ENCODE peak calls at places on chromosomes 4 and X, in five cellular contexts. One of them, this sample, is unnamed.

GRCh38 chr4:145481164-145481941 is at the start of gene SMAD1:
- DNase-seq in thoracic aorta: peak
- DNase-seq in WTC11: peak
- DNase-seq in brain microvascular endothelial cell: peak
- DNase-seq in left ventricle myocardium inferior: peak
- DNase-seq in this sample: peak

GRCh38 chr4:17030543-17030942 is 132.1 kb upstream of the LDB2 start:
- DNase-seq in thoracic aorta: no peak
- DNase-seq in WTC11: no peak
- DNase-seq in brain microvascular endothelial cell: peak
- DNase-seq in left ventricle myocardium inferior: no peak
- DNase-seq in this sample: no peak

GRCh38 chr4:136713140-136713539 is 819.2 kb downstream of the PCDH18 start:
- DNase-seq in thoracic aorta: no peak
- DNase-seq in WTC11: no peak
- DNase-seq in brain microvascular endothelial cell: peak
- DNase-seq in left ventricle myocardium inferior: no peak
- DNase-seq in this sample: no peak

GRCh38 chr4:25321703-25322102 is 9.1 kb downstream of the ZCCHC4 start:
- DNase-seq in thoracic aorta: no peak
- DNase-seq in WTC11: no peak
- DNase-seq in brain microvascular endothelial cell: no peak
- DNase-seq in left ventricle myocardium inferior: no peak
- DNase-seq in this sample: no peak

GRCh38 chr4:7193040-7193958 is 961 bp downstream of the SORCS2 start:
- DNase-seq in thoracic aorta: no peak
- DNase-seq in WTC11: no peak
- DNase-seq in brain microvascular endothelial cell: no peak
- DNase-seq in left ventricle myocardium inferior: no peak
- DNase-seq in this sample: peak

GRCh38 chrX:15761564-15762191 is 23.6 kb downstream of the CA5B start:
- DNase-seq in thoracic aorta: no peak
- DNase-seq in WTC11: peak
- DNase-seq in brain microvascular endothelial cell: peak
- DNase-seq in left ventricle myocardium inferior: no peak
- DNase-seq in this sample: peak

GRCh38 chr4:84681488-84682274 is 98.8 kb downstream of the CDS1 start:
- DNase-seq in thoracic aorta: no peak
- DNase-seq in WTC11: no peak
- DNase-seq in brain microvascular endothelial cell: peak
- DNase-seq in left ventricle myocardium inferior: no peak
- DNase-seq in this sample: no peak

GRCh38 chrX:50100188-50100587 is 100.6 kb downstream of the AKAP4 start:
- DNase-seq in thoracic aorta: no peak
- DNase-seq in WTC11: no peak
- DNase-seq in brain microvascular endothelial cell: no peak
- DNase-seq in left ventricle myocardium inferior: no peak
- DNase-seq in this sample: peak

GRCh38 chr4:68858039-68858438 is 42.2 kb downstream of the UGT2B10 start:
- DNase-seq in thoracic aorta: no peak
- DNase-seq in WTC11: no peak
- DNase-seq in brain microvascular endothelial cell: no peak
- DNase-seq in left ventricle myocardium inferior: no peak
- DNase-seq in this sample: no peak

GRCh38 chrX:78658851-78659744 is at the start of gene RTL3:
- DNase-seq in thoracic aorta: no peak
- DNase-seq in WTC11: no peak
- DNase-seq in brain microvascular endothelial cell: peak
- DNase-seq in left ventricle myocardium inferior: no peak
- DNase-seq in this sample: no peak

GRCh38 chr4:154119317-154119716 is 330.4 kb upstream of the SFRP2 start:
- DNase-seq in thoracic aorta: no peak
- DNase-seq in WTC11: peak
- DNase-seq in brain microvascular endothelial cell: peak
- DNase-seq in left ventricle myocardium inferior: no peak
- DNase-seq in this sample: no peak

GRCh38 chrX:140292188-140292587 is 212.7 kb downstream of the SOX3 start:
- DNase-seq in thoracic aorta: no peak
- DNase-seq in WTC11: no peak
- DNase-seq in brain microvascular endothelial cell: no peak
- DNase-seq in left ventricle myocardium inferior: no peak
- DNase-seq in this sample: no peak

GRCh38 chr4:140083320-140083719 is 70.7 kb downstream of the MAML3 start:
- DNase-seq in thoracic aorta: no peak
- DNase-seq in WTC11: no peak
- DNase-seq in brain microvascular endothelial cell: no peak
- DNase-seq in left ventricle myocardium inferior: no peak
- DNase-seq in this sample: no peak

GRCh38 chr4:107901213-107901934 is 30.0 kb upstream of the CYP2U1 start:
- DNase-seq in thoracic aorta: no peak
- DNase-seq in WTC11: no peak
- DNase-seq in brain microvascular endothelial cell: no peak
- DNase-seq in left ventricle myocardium inferior: no peak
- DNase-seq in this sample: no peak

GRCh38 chr4:8372506-8373070 is 67.9 kb downstream of the ACOX3 start:
- DNase-seq in thoracic aorta: no peak
- DNase-seq in WTC11: no peak
- DNase-seq in brain microvascular endothelial cell: no peak
- DNase-seq in left ventricle myocardium inferior: peak
- DNase-seq in this sample: no peak

GRCh38 chr4:136461533-136461932 is 1070.8 kb downstream of the PCDH18 start:
- DNase-seq in thoracic aorta: no peak
- DNase-seq in WTC11: no peak
- DNase-seq in brain microvascular endothelial cell: no peak
- DNase-seq in left ventricle myocardium inferior: no peak
- DNase-seq in this sample: no peak

GRCh38 chr4:182453830-182454229 is 210.6 kb downstream of the TENM3 start:
- DNase-seq in thoracic aorta: no peak
- DNase-seq in WTC11: no peak
- DNase-seq in brain microvascular endothelial cell: no peak
- DNase-seq in left ventricle myocardium inferior: no peak
- DNase-seq in this sample: no peak

GRCh38 chr4:88010921-88011320 is 3.5 kb downstream of the PKD2 start:
- DNase-seq in thoracic aorta: no peak
- DNase-seq in WTC11: no peak
- DNase-seq in brain microvascular endothelial cell: no peak
- DNase-seq in left ventricle myocardium inferior: no peak
- DNase-seq in this sample: no peak

GRCh38 chr4:6257243-6258025 is 12.2 kb upstream of the WFS1 start:
- DNase-seq in thoracic aorta: no peak
- DNase-seq in WTC11: no peak
- DNase-seq in brain microvascular endothelial cell: no peak
- DNase-seq in left ventricle myocardium inferior: no peak
- DNase-seq in this sample: no peak

GRCh38 chr4:25817059-25817681 is 45.6 kb downstream of the SEL1L3 start:
- DNase-seq in thoracic aorta: no peak
- DNase-seq in WTC11: no peak
- DNase-seq in brain microvascular endothelial cell: peak
- DNase-seq in left ventricle myocardium inferior: no peak
- DNase-seq in this sample: no peak

GRCh38 chrX:703466-704210 is 73.0 kb downstream of the SHOX start:
- DNase-seq in thoracic aorta: no peak
- DNase-seq in WTC11: no peak
- DNase-seq in brain microvascular endothelial cell: no peak
- DNase-seq in left ventricle myocardium inferior: no peak
- DNase-seq in this sample: no peak

GRCh38 chrX:72262077-72262476 is 15.0 kb downstream of the RPS4X start:
- DNase-seq in thoracic aorta: no peak
- DNase-seq in WTC11: no peak
- DNase-seq in brain microvascular endothelial cell: no peak
- DNase-seq in left ventricle myocardium inferior: no peak
- DNase-seq in this sample: no peak

GRCh38 chr4:174928174-174928573 is 10.0 kb downstream of the ADAM29 start:
- DNase-seq in thoracic aorta: no peak
- DNase-seq in WTC11: no peak
- DNase-seq in brain microvascular endothelial cell: no peak
- DNase-seq in left ventricle myocardium inferior: no peak
- DNase-seq in this sample: no peak

GRCh38 chrX:45774961-45775360 is 574.3 kb upstream of the DIPK2B start:
- DNase-seq in thoracic aorta: no peak
- DNase-seq in WTC11: no peak
- DNase-seq in brain microvascular endothelial cell: peak
- DNase-seq in left ventricle myocardium inferior: no peak
- DNase-seq in this sample: no peak

GRCh38 chrX:152024710-152025109 is 50.2 kb upstream of the GABRE start:
- DNase-seq in thoracic aorta: no peak
- DNase-seq in WTC11: no peak
- DNase-seq in brain microvascular endothelial cell: no peak
- DNase-seq in left ventricle myocardium inferior: no peak
- DNase-seq in this sample: no peak

GRCh38 chr4:147793569-147793968 is 61.7 kb downstream of the ARHGAP10 start:
- DNase-seq in thoracic aorta: no peak
- DNase-seq in WTC11: no peak
- DNase-seq in brain microvascular endothelial cell: no peak
- DNase-seq in left ventricle myocardium inferior: no peak
- DNase-seq in this sample: no peak

GRCh38 chr4:26707342-26707741 is 123.5 kb downstream of the TBC1D19 start:
- DNase-seq in thoracic aorta: no peak
- DNase-seq in WTC11: no peak
- DNase-seq in brain microvascular endothelial cell: no peak
- DNase-seq in left ventricle myocardium inferior: no peak
- DNase-seq in this sample: no peak

GRCh38 chr4:86549163-86549788 is 44.8 kb upstream of the PTPN13 start:
- DNase-seq in thoracic aorta: no peak
- DNase-seq in WTC11: no peak
- DNase-seq in brain microvascular endothelial cell: peak
- DNase-seq in left ventricle myocardium inferior: no peak
- DNase-seq in this sample: no peak

GRCh38 chr4:2936773-2937145 is 26.4 kb downstream of the NOP14 start:
- DNase-seq in thoracic aorta: peak
- DNase-seq in WTC11: no peak
- DNase-seq in brain microvascular endothelial cell: peak
- DNase-seq in left ventricle myocardium inferior: peak
- DNase-seq in this sample: no peak

GRCh38 chr4:127849505-127850234 is 31.0 kb upstream of the PLK4 start:
- DNase-seq in thoracic aorta: no peak
- DNase-seq in WTC11: no peak
- DNase-seq in brain microvascular endothelial cell: no peak
- DNase-seq in left ventricle myocardium inferior: no peak
- DNase-seq in this sample: no peak

GRCh38 chrX:51779306-51779705 is 36.1 kb downstream of the GSPT2 start:
- DNase-seq in thoracic aorta: no peak
- DNase-seq in WTC11: no peak
- DNase-seq in brain microvascular endothelial cell: no peak
- DNase-seq in left ventricle myocardium inferior: no peak
- DNase-seq in this sample: no peak

DNA sequence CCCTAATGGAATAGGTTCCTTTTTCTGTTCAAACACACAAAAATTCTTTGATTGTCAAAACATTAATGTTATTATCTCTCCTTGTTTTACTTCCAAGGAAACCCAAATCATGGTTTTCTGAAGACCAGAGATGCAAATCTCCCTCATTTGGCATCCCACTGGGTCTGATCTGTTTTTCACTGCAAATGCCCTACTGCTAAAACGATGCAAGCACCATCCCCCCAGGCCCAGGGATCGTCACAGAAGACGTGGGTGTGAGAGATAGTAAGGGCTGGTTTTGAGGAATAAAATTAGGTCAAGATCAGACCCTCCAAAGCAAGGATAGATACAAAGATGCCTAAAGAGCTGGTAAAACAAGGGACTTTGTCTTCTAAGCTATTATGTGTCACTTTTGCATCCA is 33.6 kb downstream of the GSPT2 start:
- DNase-seq in thoracic aorta: no peak
- DNase-seq in WTC11: peak
- DNase-seq in brain microvascular endothelial cell: no peak
- DNase-seq in left ventricle myocardium inferior: no peak
- DNase-seq in this sample: no peak
- TF ChIP-seq CTCF in thoracic aorta: no peak
- TF ChIP-seq CTCF in WTC11: no peak
- TF ChIP-seq CTCF in brain microvascular endothelial cell: no peak
- TF ChIP-seq CTCF in left ventricle myocardium inferior: no peak
- TF ChIP-seq CTCF in this sample: no peak

DNA sequence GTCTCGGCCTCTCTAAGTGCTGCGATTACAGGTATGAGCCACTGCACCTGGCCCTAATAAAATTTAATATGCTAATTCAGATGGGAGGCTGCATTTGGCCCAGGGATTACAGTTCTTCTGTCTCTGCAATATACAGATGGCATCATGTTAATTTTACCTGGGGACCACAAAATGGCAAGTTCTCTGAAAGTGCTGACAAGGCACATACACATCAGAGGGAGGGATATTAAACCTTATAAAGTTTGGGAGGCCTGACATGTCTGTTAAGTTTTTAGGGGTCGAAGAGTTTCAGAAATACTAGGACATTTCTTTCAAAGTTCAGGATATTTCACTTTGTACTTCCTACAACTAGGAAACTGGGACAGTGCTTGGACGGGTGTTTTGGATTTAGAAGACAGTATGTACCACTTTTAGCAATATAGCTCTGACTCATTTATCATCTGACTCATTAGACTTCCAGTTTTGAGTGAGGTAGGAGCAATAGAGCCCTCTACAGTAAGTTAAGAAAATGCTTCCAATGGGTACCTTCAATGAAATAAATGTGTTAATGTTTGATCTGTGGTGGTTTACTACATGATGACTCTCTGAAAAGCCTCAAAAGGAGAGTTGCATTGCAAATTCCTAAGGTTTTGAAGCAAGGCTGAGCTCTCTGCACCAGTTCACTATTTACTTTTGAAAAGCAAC is 981.0 kb upstream of the HS3ST1 start:
- DNase-seq in thoracic aorta: no peak
- DNase-seq in WTC11: no peak
- DNase-seq in brain microvascular endothelial cell: no peak
- DNase-seq in left ventricle myocardium inferior: no peak
- DNase-seq in this sample: no peak
- TF ChIP-seq CTCF in thoracic aorta: no peak
- TF ChIP-seq CTCF in WTC11: no peak
- TF ChIP-seq CTCF in brain microvascular endothelial cell: no peak
- TF ChIP-seq CTCF in left ventricle myocardium inferior: no peak
- TF ChIP-seq CTCF in this sample: no peak

GRCh38 chr4:123346330-123346940 is 50.2 kb upstream of the SPRY1 start:
- DNase-seq in thoracic aorta: no peak
- DNase-seq in WTC11: no peak
- DNase-seq in brain microvascular endothelial cell: no peak
- DNase-seq in left ventricle myocardium inferior: no peak
- DNase-seq in this sample: no peak
- TF ChIP-seq CTCF in thoracic aorta: no peak
- TF ChIP-seq CTCF in WTC11: no peak
- TF ChIP-seq CTCF in brain microvascular endothelial cell: peak
- TF ChIP-seq CTCF in left ventricle myocardium inferior: no peak
- TF ChIP-seq CTCF in this sample: no peak

GRCh38 chr4:171817026-171817425 is 3.8 kb downstream of the GALNTL6 start:
- DNase-seq in thoracic aorta: no peak
- DNase-seq in WTC11: no peak
- DNase-seq in brain microvascular endothelial cell: no peak
- DNase-seq in left ventricle myocardium inferior: no peak
- DNase-seq in this sample: no peak

GRCh38 chr4:171809854-171810253 is 3.4 kb upstream of the GALNTL6 start:
- DNase-seq in thoracic aorta: no peak
- DNase-seq in WTC11: no peak
- DNase-seq in brain microvascular endothelial cell: no peak
- DNase-seq in left ventricle myocardium inferior: no peak
- DNase-seq in this sample: no peak

GRCh38 chr4:171812377-171813194 is 618 bp upstream of the GALNTL6 start:
- DNase-seq in thoracic aorta: no peak
- DNase-seq in WTC11: peak
- DNase-seq in brain microvascular endothelial cell: no peak
- DNase-seq in left ventricle myocardium inferior: no peak
- DNase-seq in this sample: peak

GRCh38 chr4:171814545-171814944 is 1.3 kb downstream of the GALNTL6 start:
- DNase-seq in thoracic aorta: no peak
- DNase-seq in WTC11: no peak
- DNase-seq in brain microvascular endothelial cell: no peak
- DNase-seq in left ventricle myocardium inferior: no peak
- DNase-seq in this sample: no peak

GRCh38 chr4:171813195-171813955 is at the start of gene GALNTL6:
- DNase-seq in thoracic aorta: no peak
- DNase-seq in WTC11: peak
- DNase-seq in brain microvascular endothelial cell: no peak
- DNase-seq in left ventricle myocardium inferior: no peak
- DNase-seq in this sample: peak
- TF ChIP-seq CTCF in thoracic aorta: no peak
- TF ChIP-seq CTCF in WTC11: no peak
- TF ChIP-seq CTCF in brain microvascular endothelial cell: no peak
- TF ChIP-seq CTCF in left ventricle myocardium inferior: no peak
- TF ChIP-seq CTCF in this sample: no peak

This sample was measured in glutamatergic neuron.